ENCODE peak calls at places on chromosomes 3 and 15, in four cellular contexts. B, Z, I and S are unnamed samples.

GRCh38 chr3:88000853-88001252 is 58.0 kb downstream of the CGGBP1 start:
- DNase-seq in B (no peak), Z (no peak), I (no peak), S (no peak)

GRCh38 chr3:32719335-32719734 is 34.3 kb downstream of the CNOT10 start:
- DNase-seq in B (no peak), Z (no peak), I (no peak), S (no peak)

GRCh38 chr3:39130026-39130425 is 22.5 kb downstream of the TTC21A start:
- DNase-seq in B (no peak), Z (no peak), I (no peak), S (no peak)

GRCh38 chr3:175193815-175194518 is 334.8 kb downstream of the NAALADL2 start:
- DNase-seq in B (no peak), Z (no peak), I (no peak), S (no peak)

GRCh38 chr3:71865727-71866126 is 80.8 kb upstream of the PROK2 start:
- DNase-seq in B (no peak), Z (no peak), I (no peak), S (no peak)

GRCh38 chr3:69339766-69340165 is 46.1 kb downstream of the FRMD4B start:
- DNase-seq in B (no peak), Z (peak; percentile 70), I (peak; percentile 36), S (no peak)

GRCh38 chr3:37824090-37824953 is 37.4 kb upstream of the CTDSPL start:
- DNase-seq in B (no peak), Z (no peak), I (no peak), S (no peak)

GRCh38 chr3:6542795-6543194 is 318.1 kb upstream of the GRM7 start:
- DNase-seq in B (no peak), Z (no peak), I (no peak), S (no peak)

GRCh38 chr3:89947357-89947954 is 840.0 kb downstream of the EPHA3 start:
- DNase-seq in B (no peak), Z (no peak), I (no peak), S (no peak)
- TF ChIP-seq CTCF in B (no peak), Z (no peak), I (no peak), S (no peak)

GRCh38 chr15:90701880-90702630 is 15.1 kb upstream of the BLM start:
- DNase-seq in B (no peak), Z (peak; percentile 58), I (peak; percentile 33), S (no peak)

GRCh38 chr15:90697180-90697579 is 20.0 kb upstream of the BLM start:
- DNase-seq in B (no peak), Z (no peak), I (no peak), S (no peak)

GRCh38 chr15:90698629-90699028 is 18.5 kb upstream of the BLM start:
- DNase-seq in B (no peak), Z (no peak), I (no peak), S (no peak)

GRCh38 chr15:90703455-90703854 is 13.7 kb upstream of the BLM start:
- DNase-seq in B (no peak), Z (no peak), I (no peak), S (no peak)

GRCh38 chr15:90701048-90701447 is 16.1 kb upstream of the BLM start:
- DNase-seq in B (no peak), Z (no peak), I (no peak), S (no peak)
- TF ChIP-seq CTCF in B (no peak), Z (no peak), I (no peak), S (no peak)

GRCh38 chr15:91289324-91289723 is 189.3 kb downstream of the SV2B start:
- DNase-seq in B (no peak), Z (no peak), I (no peak), S (no peak)
- TF ChIP-seq CTCF in B (no peak), Z (no peak), I (peak; percentile 18), S (no peak)

GRCh38 chr3:8737301-8737700 is 3.7 kb downstream of the CAV3 start:
- DNase-seq in B (no peak), Z (no peak), I (no peak), S (no peak)

GRCh38 chr3:8741581-8742355 is 8.2 kb downstream of the CAV3 start:
- DNase-seq in B (no peak), Z (no peak), I (no peak), S (no peak)

GRCh38 chr3:8737823-8738222 is 4.2 kb downstream of the CAV3 start:
- DNase-seq in B (no peak), Z (no peak), I (no peak), S (no peak)

GRCh38 chr3:8738639-8739038 is 5.0 kb downstream of the CAV3 start:
- DNase-seq in B (no peak), Z (no peak), I (no peak), S (no peak)

DNA sequence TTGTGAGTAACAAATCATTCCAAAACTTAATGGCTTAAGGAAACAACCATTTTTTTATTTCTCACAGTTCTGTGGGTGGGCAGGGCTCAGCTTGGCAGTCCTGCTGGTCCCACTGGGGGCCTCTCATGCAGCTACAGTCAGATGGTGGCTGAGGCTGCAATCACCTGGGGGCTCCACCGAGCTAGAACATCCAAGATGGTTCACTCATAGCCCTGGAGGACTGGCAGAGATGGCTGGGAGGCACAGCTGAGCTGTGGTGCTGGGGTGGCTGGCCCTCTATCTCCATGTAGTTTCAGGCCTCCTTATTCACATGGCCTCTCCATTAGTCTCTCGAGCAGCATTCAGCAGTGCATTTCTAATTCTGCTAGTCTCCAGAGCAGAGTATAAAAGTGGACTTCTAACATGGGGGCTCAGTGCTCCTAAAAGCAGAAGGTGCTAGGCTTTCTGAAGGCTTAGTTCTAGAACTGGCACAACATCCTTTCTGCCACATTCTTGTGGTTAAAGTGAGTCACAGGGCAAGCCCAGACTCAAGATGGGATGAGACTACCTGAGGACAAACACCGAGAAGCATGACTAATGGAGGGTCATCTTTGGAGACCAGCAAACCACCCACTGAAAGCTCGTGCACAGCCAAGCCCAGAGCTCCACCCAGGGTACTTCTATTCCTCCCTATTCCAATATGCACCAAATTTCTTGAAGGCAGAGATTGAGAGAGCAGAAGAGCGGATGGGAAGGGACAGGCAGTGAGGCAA is 6.3 kb downstream of the CAV3 start:
- DNase-seq in B (no peak), Z (no peak), I (no peak), S (no peak)
- TF ChIP-seq CTCF in B (no peak), Z (no peak), I (no peak), S (no peak)